ENCODE peak calls at places on chromosome 5, in eight cellular contexts. G is pancreas, R is heart right ventricle, U is AG10803, T is AG04449, H is bronchial epithelial cell, W is neural progenitor cell, M is tibial artery. S is an unnamed sample.

GRCh38 chr5:59874675-59875074 is 18.9 kb downstream of the PDE4D start:
- DNase-seq in G (no peak), R (no peak), U (no peak), T (no peak), H (no peak), W (no peak), M (no peak), S (no peak)

GRCh38 chr5:33476992-33477391 is 36.2 kb downstream of the TARS1 start:
- DNase-seq in G (no peak), R (no peak), U (no peak), T (no peak), H (no peak), W (no peak), M (no peak), S (no peak)

GRCh38 chr5:107501965-107502691 is 168.6 kb downstream of the EFNA5 start:
- DNase-seq in G (no peak), R (no peak), U (no peak), T (no peak), H (peak), W (no peak), M (no peak), S (no peak)

GRCh38 chr5:153523831-153524230 is 33.4 kb downstream of the GRIA1 start:
- DNase-seq in G (peak), R (peak), U (peak), T (no peak), H (peak), W (no peak), M (peak), S (peak)

GRCh38 chr5:57033103-57033502 is 81.2 kb upstream of the MIER3 start:
- DNase-seq in G (peak), R (no peak), U (no peak), T (no peak), H (peak), W (no peak), M (no peak), S (no peak)

GRCh38 chr5:137481596-137481995 is 17.5 kb downstream of the SPOCK1 start:
- DNase-seq in G (no peak), R (no peak), U (no peak), T (no peak), H (peak), W (no peak), M (no peak), S (no peak)

GRCh38 chr5:133453084-133453765 is 159.1 kb downstream of the FSTL4 start:
- DNase-seq in G (no peak), R (no peak), U (no peak), T (no peak), H (no peak), W (no peak), M (no peak), S (no peak)

GRCh38 chr5:116765441-116765840 is 190.8 kb upstream of the SEMA6A start:
- DNase-seq in G (no peak), R (no peak), U (no peak), T (no peak), H (peak), W (no peak), M (no peak), S (no peak)

GRCh38 chr5:138755084-138755748 is 2.0 kb downstream of the CTNNA1 start:
- DNase-seq in G (no peak), R (no peak), U (no peak), T (no peak), H (peak), W (no peak), M (no peak), S (no peak)

GRCh38 chr5:138752951-138753793 is at the start of gene CTNNA1:
- DNase-seq in G (peak), R (peak), U (peak), T (no peak), H (peak), W (peak), M (peak), S (no peak)

GRCh38 chr5:138753794-138754698 is 821 bp downstream of the CTNNA1 start:
- DNase-seq in G (peak), R (peak), U (peak), T (peak), H (peak), W (peak), M (peak), S (peak)

GRCh38 chr5:138754699-138755057 is 1.5 kb downstream of the CTNNA1 start:
- DNase-seq in G (peak), R (no peak), U (no peak), T (no peak), H (peak), W (no peak), M (peak), S (no peak)

GRCh38 chr5:138752341-138752950 is 779 bp upstream of the CTNNA1 start:
- DNase-seq in G (peak), R (no peak), U (peak), T (no peak), H (peak), W (peak), M (peak), S (no peak)
- H3K4me3 ChIP-seq in G (peak), R (peak), U (peak), T (peak), H (peak), W (peak), M (peak), S (peak)

GRCh38 chr5:2542026-2542425 is 209.5 kb downstream of the IRX2 start:
- DNase-seq in G (no peak), R (no peak), U (no peak), T (no peak), H (no peak), W (no peak), M (no peak), S (no peak)
- TF ChIP-seq CTCF in G (no peak), R (no peak), U (no peak), T (no peak), H (no peak), W (no peak), M (no peak), S (no peak)

GRCh38 chr5:123876265-123876790 is 364.4 kb downstream of the CSNK1G3 start:
- DNase-seq in G (no peak), R (no peak), U (no peak), T (no peak), H (no peak), W (no peak), M (no peak), S (no peak)

GRCh38 chr5:123879071-123879470 is 367.1 kb downstream of the CSNK1G3 start:
- DNase-seq in G (no peak), R (no peak), U (no peak), T (no peak), H (no peak), W (peak), M (no peak), S (no peak)

GRCh38 chr5:123871373-123871772 is 359.4 kb downstream of the CSNK1G3 start:
- DNase-seq in G (no peak), R (no peak), U (no peak), T (no peak), H (no peak), W (no peak), M (no peak), S (no peak)

GRCh38 chr5:123874600-123875201 is 362.7 kb downstream of the CSNK1G3 start:
- DNase-seq in G (no peak), R (no peak), U (peak), T (no peak), H (no peak), W (peak), M (no peak), S (no peak)

DNA sequence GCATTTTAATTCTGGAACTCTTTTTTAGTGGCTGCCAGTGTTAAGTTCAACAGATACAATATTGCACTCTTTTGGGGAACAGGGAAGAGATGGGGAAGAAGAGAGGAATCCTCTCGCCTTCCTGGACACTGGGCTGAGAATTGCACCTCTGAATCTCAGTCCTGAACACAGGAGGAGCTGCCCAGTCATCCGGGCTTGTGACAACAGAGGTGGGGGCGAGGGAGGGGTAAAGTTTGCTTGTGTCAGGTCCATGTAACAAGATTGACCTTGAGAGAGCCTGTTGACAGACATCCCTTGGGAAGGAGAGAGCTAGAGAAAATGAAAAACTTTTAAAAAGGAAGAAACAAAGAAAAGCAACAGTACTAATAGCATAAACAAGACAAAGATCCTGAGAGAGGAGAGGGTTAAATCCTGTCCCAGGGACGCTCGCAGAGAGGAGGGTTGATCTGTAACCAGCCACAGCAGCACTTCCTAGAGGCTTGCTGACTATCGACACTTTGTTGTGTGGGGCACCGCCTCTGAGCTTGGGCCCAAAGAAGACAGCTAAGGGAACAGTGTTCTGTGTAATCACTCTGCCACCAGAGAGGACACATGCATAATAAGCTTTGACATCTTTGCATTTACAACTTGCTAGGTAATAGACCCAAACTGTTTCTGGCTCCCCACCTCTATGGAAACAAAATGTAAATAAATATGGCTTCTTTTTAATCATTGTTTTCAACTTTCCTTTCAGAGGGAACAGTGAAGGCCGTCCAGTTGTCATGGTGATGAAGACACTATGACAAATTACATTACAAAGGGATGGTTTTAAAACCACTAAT is 363.7 kb downstream of the CSNK1G3 start:
- DNase-seq in G (peak), R (peak), U (no peak), T (no peak), H (no peak), W (peak), M (no peak), S (no peak)
- H3K4me3 ChIP-seq in G (no peak), R (peak), U (no peak), T (no peak), H (no peak), W (peak), M (no peak), S (no peak)

GRCh38 chr5:160805376-160805775 is 46.6 kb downstream of the ATP10B start:
- DNase-seq in G (no peak), R (no peak), U (no peak), T (no peak), H (no peak), W (no peak), M (no peak), S (no peak)

GRCh38 chr5:160800375-160800774 is 51.6 kb downstream of the ATP10B start:
- DNase-seq in G (no peak), R (no peak), U (no peak), T (no peak), H (no peak), W (no peak), M (no peak), S (no peak)

GRCh38 chr5:160797020-160797419 is 55.0 kb downstream of the ATP10B start:
- DNase-seq in G (no peak), R (no peak), U (no peak), T (no peak), H (no peak), W (no peak), M (no peak), S (no peak)

GRCh38 chr5:160799160-160799559 is 52.9 kb downstream of the ATP10B start:
- DNase-seq in G (no peak), R (no peak), U (no peak), T (no peak), H (no peak), W (no peak), M (no peak), S (no peak)

DNA sequence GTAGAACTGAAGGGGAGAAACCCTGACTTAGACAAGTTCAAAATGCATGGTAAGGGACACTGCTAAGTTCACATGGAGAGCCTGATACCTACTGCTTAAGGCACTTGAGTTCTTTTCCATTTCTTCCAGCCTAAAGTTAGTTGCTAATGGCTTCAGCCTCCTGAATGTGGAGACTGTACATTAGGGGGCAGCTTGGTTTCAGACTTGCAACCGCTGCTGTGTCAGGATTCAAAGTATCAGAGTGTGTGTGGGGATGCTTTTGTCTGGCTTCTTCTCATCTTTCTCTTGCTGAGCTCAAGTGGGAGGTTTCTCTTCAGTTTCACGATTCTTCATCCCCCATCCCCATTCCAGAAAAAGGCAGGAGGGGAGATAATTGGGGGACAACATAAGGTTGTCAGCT is 49.4 kb downstream of the ATP10B start:
- DNase-seq in G (no peak), R (no peak), U (no peak), T (no peak), H (peak), W (peak), M (no peak), S (no peak)
- TF ChIP-seq CTCF in G (no peak), R (no peak), U (peak), T (no peak), H (peak), W (peak), M (no peak), S (peak)

GRCh38 chr5:91381134-91381773 is 1.9 kb downstream of the ARRDC3 start:
- DNase-seq in G (no peak), R (no peak), U (no peak), T (no peak), H (no peak), W (no peak), M (no peak), S (no peak)
- H3K4me3 ChIP-seq in G (peak), R (peak), U (peak), T (peak), H (peak), W (peak), M (peak), S (peak)

GRCh38 chr5:139374909-139375308 is 8.2 kb downstream of the SLC23A1 start:
- DNase-seq in G (peak), R (no peak), U (no peak), T (no peak), H (no peak), W (no peak), M (no peak), S (no peak)
- TF ChIP-seq CTCF in G (no peak), R (no peak), U (no peak), T (no peak), H (no peak), W (no peak), M (no peak), S (no peak)

GRCh38 chr5:84383816-84384603 is 670 bp downstream of the EDIL3 start:
- DNase-seq in G (no peak), R (peak), U (peak), T (no peak), H (peak), W (peak), M (peak), S (no peak)
- H3K4me3 ChIP-seq in G (no peak), R (peak), U (peak), T (peak), H (peak), W (peak), M (peak), S (peak)

GRCh38 chr5:110054240-110054639 is 364.5 kb downstream of the MAN2A1 start:
- DNase-seq in G (peak), R (no peak), U (peak), T (no peak), H (peak), W (peak), M (no peak), S (no peak)
- TF ChIP-seq CTCF in G (no peak), R (no peak), U (peak), T (no peak), H (no peak), W (peak), M (no peak), S (no peak)